ENCODE peak calls at places on chromosomes 12 and 14, in six cellular contexts. B is RWPE1, G is dorsolateral prefrontal cortex, I is trophoblast cell, M is K562, V is colonic mucosa. P is an unnamed sample.

GRCh38 chr12:71746983-71747611 is 7.6 kb upstream of the RAB21 start:
- DNase-seq in I (peak), G (no peak), B (peak), M (no peak), V (peak), P (no peak)

GRCh38 chr12:42798811-42799438 is 209.4 kb upstream of the PRICKLE1 start:
- DNase-seq in V (no peak), G (no peak), I (no peak), B (no peak), M (no peak), P (no peak)

GRCh38 chr12:99476956-99477355 is 170.6 kb upstream of the GARIN6 start:
- DNase-seq in B (no peak), G (no peak), V (no peak), M (no peak), I (no peak), P (no peak)

GRCh38 chr12:51217133-51217967 is 512 bp downstream of the POU6F1 start:
- DNase-seq in G (peak), V (peak), B (peak), I (peak), M (peak), P (no peak)

GRCh38 chr12:1915082-1915968 is 3.1 kb downstream of the CACNA2D4 start:
- DNase-seq in V (peak), M (peak), B (no peak), G (peak), I (no peak), P (no peak)

GRCh38 chr12:125454786-125455450 is 389.7 kb downstream of the AACS start:
- DNase-seq in G (no peak), V (no peak), I (no peak), M (no peak), B (no peak), P (no peak)

GRCh38 chr12:49428652-49429549 is 61.6 kb downstream of the SPATS2 start:
- DNase-seq in I (peak), V (no peak), G (no peak), B (peak), M (no peak), P (peak)

GRCh38 chr12:112418596-112419268 is at the start of gene PTPN11:
- DNase-seq in V (peak), I (peak), B (peak), M (peak), G (peak), P (peak)

GRCh38 chr12:52659395-52659794 is 7.4 kb upstream of the KRT2 start:
- DNase-seq in I (no peak), M (peak), V (no peak), G (no peak), B (no peak), P (no peak)

GRCh38 chr14:52473557-52473956 is 78.7 kb downstream of the TXNDC16 start:
- DNase-seq in I (peak), M (no peak), G (no peak), B (peak), V (no peak), P (no peak)

GRCh38 chr12:3684449-3685051 is 68.4 kb downstream of the CRACR2A start:
- DNase-seq in V (no peak), M (no peak), I (no peak), B (no peak), G (no peak), P (no peak)

GRCh38 chr14:57502581-57503254 is 9.1 kb upstream of the CCDC198 start:
- DNase-seq in M (no peak), V (no peak), I (no peak), B (no peak), G (no peak), P (no peak)

GRCh38 chr12:95118138-95118787 is 44.8 kb upstream of the NR2C1 start:
- DNase-seq in V (no peak), I (peak), B (peak), G (no peak), M (no peak), P (no peak)

GRCh38 chr12:82449179-82449578 is 90.8 kb downstream of the METTL25 start:
- DNase-seq in G (no peak), B (no peak), V (no peak), M (no peak), I (no peak), P (no peak)

GRCh38 chr12:56104109-56104814 is at the start of gene PA2G4:
- DNase-seq in M (peak), B (peak), G (peak), I (peak), V (peak), P (peak)

GRCh38 chr12:81245918-81246611 is 168.2 kb downstream of the ACSS3 start:
- DNase-seq in B (no peak), G (no peak), I (no peak), M (no peak), V (no peak), P (no peak)

GRCh38 chr12:110846615-110847566 is at the start of gene CCDC63:
- DNase-seq in B (no peak), G (no peak), I (peak), V (peak), M (peak), P (peak)

GRCh38 chr12:20248646-20249045 is 119.7 kb upstream of the PDE3A start:
- DNase-seq in I (no peak), M (no peak), G (no peak), B (no peak), V (no peak), P (no peak)

GRCh38 chr12:45050331-45050750 is 558 bp downstream of the DBX2 start:
- DNase-seq in M (no peak), G (no peak), V (no peak), I (no peak), B (no peak), P (no peak)

GRCh38 chr12:9104767-9105423 is 10.8 kb downstream of the A2M start:
- DNase-seq in V (no peak), I (no peak), B (no peak), G (no peak), M (no peak), P (no peak)

GRCh38 chr12:14643247-14643646 is 53.2 kb downstream of the GUCY2C start:
- DNase-seq in M (no peak), B (no peak), V (no peak), I (no peak), G (no peak), P (no peak)

GRCh38 chr14:34951286-34951685 is 31.5 kb upstream of the SRP54 start:
- DNase-seq in B (no peak), M (no peak), G (no peak), I (no peak), V (no peak), P (no peak)

GRCh38 chr12:92927055-92927435 is 2.0 kb downstream of the EEA1 start:
- DNase-seq in M (no peak), I (peak), G (no peak), V (no peak), B (no peak), P (no peak)

GRCh38 chr12:49010092-49010668 is 8.4 kb downstream of the PRKAG1 start:
- DNase-seq in B (no peak), I (no peak), G (no peak), V (no peak), M (no peak), P (no peak)

GRCh38 chr12:59372971-59373370 is 222.9 kb upstream of the SLC16A7 start:
- DNase-seq in G (peak), I (peak), B (no peak), V (no peak), M (no peak), P (no peak)

GRCh38 chr12:105385141-105385540 is 54.6 kb downstream of the C12orf75 start:
- DNase-seq in V (no peak), G (no peak), B (no peak), I (no peak), M (no peak), P (no peak)

GRCh38 chr12:85309180-85309579 is 29.2 kb downstream of the ALX1 start:
- DNase-seq in V (no peak), I (no peak), G (no peak), B (no peak), M (no peak), P (no peak)

GRCh38 chr12:15701212-15701611 is 88.0 kb downstream of the EPS8 start:
- DNase-seq in G (no peak), V (no peak), B (peak), M (no peak), I (no peak), P (no peak)

GRCh38 chr14:91140672-91141071 is 26.8 kb downstream of the DGLUCY start:
- DNase-seq in M (peak), V (peak), G (peak), I (peak), B (peak), P (no peak)

GRCh38 chr14:103531421-103532215 is 2.6 kb downstream of the TRMT61A start:
- DNase-seq in I (no peak), B (no peak), G (no peak), M (no peak), V (no peak), P (no peak)

GRCh38 chr12:69569236-69569635 is 16.0 kb upstream of the CCT2 start:
- DNase-seq in V (no peak), B (peak), G (no peak), I (no peak), M (no peak), P (no peak)

GRCh38 chr14:89771251-89771650 is 183.3 kb downstream of the EFCAB11 start:
- DNase-seq in I (no peak), G (no peak), V (no peak), M (no peak), B (no peak), P (no peak)

GRCh38 chr12:19131020-19131431 is 1.5 kb downstream of the PLEKHA5 start:
- DNase-seq in I (peak), B (peak), V (peak), M (no peak), G (no peak), P (peak)

GRCh38 chr14:49303952-49304516 is 282.1 kb downstream of the RPS29 start:
- DNase-seq in B (peak), M (no peak), G (peak), I (peak), V (peak), P (no peak)

GRCh38 chr12:131130311-131130911 is 176.7 kb downstream of the ADGRD1 start:
- DNase-seq in I (no peak), M (no peak), V (no peak), B (no peak), G (no peak), P (no peak)
- H3K27ac ChIP-seq in I (no peak), M (no peak), V (no peak), B (no peak), G (no peak), P (no peak)

GRCh38 chr14:95255487-95255886 is 64.2 kb downstream of the CLMN start:
- DNase-seq in M (peak), G (no peak), V (peak), I (peak), B (peak), P (no peak)

GRCh38 chr14:95256776-95257060 is 63.0 kb downstream of the CLMN start:
- DNase-seq in V (no peak), M (no peak), G (no peak), B (no peak), I (no peak), P (no peak)

GRCh38 chr14:95257521-95257920 is 62.2 kb downstream of the CLMN start:
- DNase-seq in M (no peak), B (no peak), G (no peak), I (no peak), V (no peak), P (no peak)

GRCh38 chr14:95255013-95255412 is 64.7 kb downstream of the CLMN start:
- DNase-seq in G (no peak), I (no peak), V (no peak), M (no peak), B (no peak), P (no peak)

DNA sequence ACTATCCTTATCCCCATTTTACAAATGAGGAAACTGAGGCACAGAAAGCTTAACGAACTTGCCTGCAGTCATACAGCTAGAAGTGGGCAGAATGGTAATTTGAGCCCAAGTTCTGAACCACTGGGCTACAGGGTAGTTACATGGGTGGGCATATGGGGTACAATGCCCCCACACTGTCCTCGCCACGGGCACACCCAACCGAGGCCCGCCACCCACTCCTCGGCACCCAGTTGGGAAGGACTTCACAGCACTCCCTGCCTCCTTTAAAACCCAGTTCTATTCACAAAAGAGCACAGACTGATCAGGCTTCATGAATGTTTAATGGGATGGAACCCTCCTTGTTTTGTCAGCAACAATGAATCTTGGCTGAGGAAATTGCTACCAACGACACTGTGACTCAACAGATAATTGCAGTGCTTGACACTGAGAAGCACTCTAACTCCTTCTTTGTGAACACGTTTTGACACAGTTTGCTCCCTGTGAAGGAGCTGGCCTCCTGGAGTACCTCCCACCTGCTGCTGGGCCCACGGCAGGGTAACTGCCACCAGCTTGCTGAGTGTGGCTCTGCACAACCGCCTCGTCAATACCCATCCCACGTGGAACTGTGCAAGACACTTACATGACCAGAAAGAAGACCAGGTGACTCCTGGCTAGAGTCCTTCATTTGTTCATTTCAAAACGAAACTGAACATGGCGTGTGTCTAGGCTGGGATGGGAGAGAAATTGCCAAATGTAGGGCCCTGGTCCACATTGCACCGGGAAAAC is 63.5 kb downstream of the CLMN start:
- DNase-seq in M (no peak), B (no peak), G (no peak), I (no peak), V (no peak), P (no peak)
- H3K27ac ChIP-seq in M (no peak), B (peak), G (peak), I (no peak), V (peak), P (peak)

DNA sequence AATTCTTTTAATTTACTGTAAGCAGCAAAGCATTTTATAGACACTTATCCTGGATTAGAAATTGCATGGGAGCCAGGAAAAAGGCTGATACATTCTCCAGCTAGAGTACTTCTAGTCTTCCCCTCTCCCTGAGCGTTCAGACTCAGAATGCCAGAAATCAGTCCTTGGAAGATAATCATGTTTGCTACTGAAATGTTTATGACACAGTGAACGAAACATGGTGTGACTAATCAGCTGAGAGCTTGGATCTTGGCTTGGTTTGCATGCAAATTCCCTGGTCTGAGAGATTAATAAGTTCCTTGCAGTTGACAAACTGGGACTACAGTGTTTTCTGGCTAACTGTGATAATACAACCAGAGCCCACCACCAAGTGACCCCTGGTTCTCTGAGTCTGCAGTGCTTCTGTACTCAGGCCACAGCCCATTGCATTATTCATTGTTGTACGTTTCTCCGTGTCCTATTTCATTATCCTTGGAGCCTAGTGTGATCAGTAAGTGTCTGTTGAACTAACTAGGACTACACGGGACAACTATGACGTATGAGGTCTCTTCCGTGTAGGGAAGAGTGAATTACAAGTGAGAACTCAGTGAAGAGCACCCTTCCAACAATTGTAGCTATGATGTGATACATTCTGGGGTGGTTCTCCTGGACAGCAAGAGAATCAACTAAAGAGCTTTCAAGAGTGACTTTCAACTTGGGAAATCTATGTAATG is 34.6 kb upstream of the EVL start:
- DNase-seq in I (peak), G (no peak), V (no peak), M (no peak), B (peak), P (no peak)
- H3K27ac ChIP-seq in I (no peak), G (no peak), V (no peak), M (no peak), B (peak), P (no peak)

GRCh38 chr14:22602011-22602410 is 3.9 kb downstream of the ABHD4 start:
- DNase-seq in I (no peak), G (no peak), V (no peak), B (no peak), M (no peak), P (no peak)
- H3K27ac ChIP-seq in I (no peak), G (no peak), V (no peak), B (peak), M (no peak), P (no peak)

GRCh38 chr14:81105378-81105777 is 115.4 kb downstream of the GTF2A1 start:
- DNase-seq in B (no peak), G (no peak), M (no peak), I (no peak), V (no peak), P (no peak)

GRCh38 chr14:81110186-81110585 is 110.6 kb downstream of the GTF2A1 start:
- DNase-seq in V (no peak), M (no peak), I (no peak), G (no peak), B (no peak), P (no peak)
- H3K27ac ChIP-seq in V (no peak), M (no peak), I (no peak), G (no peak), B (no peak), P (no peak)

DNA sequence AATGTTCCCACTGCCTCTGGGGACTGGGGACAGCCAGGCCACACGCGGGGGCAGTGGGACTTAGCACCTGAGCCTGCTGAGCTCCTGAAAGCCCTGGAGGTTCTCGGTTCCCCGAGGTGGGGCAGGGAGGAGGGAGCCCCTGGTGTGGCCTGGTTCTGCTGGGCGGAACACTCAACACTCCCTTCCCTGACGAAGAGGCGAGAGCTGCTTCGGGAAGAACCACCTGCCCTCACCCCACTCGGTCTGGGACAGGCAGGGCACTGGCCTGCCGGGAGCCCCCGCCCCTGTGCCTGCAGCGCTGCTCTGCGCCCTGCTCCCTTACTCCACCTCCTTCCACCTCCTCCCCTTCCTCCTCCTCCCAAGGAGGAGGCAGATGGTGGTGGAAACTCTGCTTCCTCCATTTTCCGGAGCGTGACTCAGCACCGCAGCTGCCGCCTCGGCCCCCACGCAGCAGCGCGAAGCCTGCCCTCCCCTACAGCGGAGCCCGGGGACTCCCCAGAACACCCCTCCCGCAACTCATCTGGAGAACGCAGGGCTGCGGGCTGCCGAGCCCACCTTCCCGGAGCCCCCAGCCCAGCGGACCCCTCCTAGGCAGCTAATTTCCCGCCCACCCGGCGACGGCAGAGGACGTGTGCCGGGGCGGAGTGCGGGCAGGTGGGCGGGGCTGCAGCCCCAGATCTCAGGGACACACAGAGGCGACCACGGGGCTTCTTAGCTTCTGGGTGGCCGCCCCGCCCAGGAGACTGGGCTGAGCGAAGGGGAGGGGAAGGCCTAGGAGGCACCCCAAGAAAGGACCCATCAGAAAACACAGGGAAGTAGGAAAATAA is 11.7 kb upstream of the INF2 start:
- DNase-seq in B (peak), M (peak), I (peak), V (peak), G (no peak), P (peak)
- H3K27ac ChIP-seq in B (peak), M (peak), I (peak), V (peak), G (peak), P (peak)

GRCh38 chr12:13002301-13003097 is 2.4 kb upstream of the HEBP1 start:
- DNase-seq in V (no peak), I (peak), M (no peak), B (no peak), G (no peak), P (no peak)
- H3K27ac ChIP-seq in V (no peak), I (no peak), M (no peak), B (no peak), G (no peak), P (no peak)

GRCh38 chr12:67891566-67891965 is 97.7 kb upstream of the IFNG-AS1 start:
- DNase-seq in I (no peak), V (no peak), M (no peak), G (no peak), B (no peak), P (no peak)

GRCh38 chr12:67893003-67893402 is 96.2 kb upstream of the IFNG-AS1 start:
- DNase-seq in I (no peak), V (no peak), M (no peak), B (no peak), G (no peak), P (no peak)

GRCh38 chr12:67889935-67890334 is 99.3 kb upstream of the IFNG-AS1 start:
- DNase-seq in V (no peak), G (no peak), I (no peak), M (no peak), B (no peak), P (no peak)

GRCh38 chr12:67890726-67891125 is 98.5 kb upstream of the IFNG-AS1 start:
- DNase-seq in B (no peak), I (no peak), V (no peak), G (no peak), M (no peak), P (no peak)

GRCh38 chr12:67892289-67892688 is 97.0 kb upstream of the IFNG-AS1 start:
- DNase-seq in I (no peak), V (no peak), B (no peak), M (no peak), G (no peak), P (no peak)
- H3K27ac ChIP-seq in I (no peak), V (no peak), B (no peak), M (no peak), G (no peak), P (no peak)

GRCh38 chr12:116380066-116380465 is 102.6 kb upstream of the MED13L start:
- DNase-seq in M (peak), V (no peak), I (peak), G (no peak), B (no peak), P (no peak)

GRCh38 chr12:116384175-116384574 is 106.7 kb upstream of the MED13L start:
- DNase-seq in B (no peak), G (no peak), I (no peak), V (no peak), M (no peak), P (no peak)

GRCh38 chr12:116381240-116381743 is 103.8 kb upstream of the MED13L start:
- DNase-seq in G (no peak), I (no peak), V (no peak), B (no peak), M (no peak), P (no peak)

GRCh38 chr12:116382456-116382902 is 105.0 kb upstream of the MED13L start:
- DNase-seq in I (no peak), G (no peak), B (no peak), V (no peak), M (no peak), P (no peak)

GRCh38 chr12:116381744-116382455 is 104.4 kb upstream of the MED13L start:
- DNase-seq in V (no peak), B (peak), G (no peak), I (peak), M (no peak), P (no peak)
- H3K27ac ChIP-seq in V (no peak), B (peak), G (no peak), I (peak), M (peak), P (no peak)